ENCODE peak calls at places on chromosomes 1 and 21, in seven cellular contexts. One of them, this sample, is unnamed.
A peak's percentile ranks its signal among the peaks of the same experiment; 100 is the strongest.

GRCh38 chr21:33384851-33385331 is 18.3 kb upstream of the IFNGR2 start:
- DNase-seq in epithelial cell of proximal tubule: peak; percentile 46
- DNase-seq in AG09309: no peak
- DNase-seq in activated CD8-positive, alpha-beta T cell treated with anti-CD3 and anti-CD28 coated beads for 36 hours: peak; percentile 68
- DNase-seq in progenitor cell of endocrine pancreas: no peak
- DNase-seq in heart right ventricle: no peak
- DNase-seq in coronary artery: no peak
- DNase-seq in this sample: no peak

GRCh38 chr1:78136672-78137071 is 90.9 kb downstream of the GIPC2 start:
- DNase-seq in epithelial cell of proximal tubule: no peak
- DNase-seq in progenitor cell of endocrine pancreas: no peak
- DNase-seq in coronary artery: no peak
- DNase-seq in AG09309: no peak
- DNase-seq in heart right ventricle: no peak
- DNase-seq in activated CD8-positive, alpha-beta T cell treated with anti-CD3 and anti-CD28 coated beads for 36 hours: no peak
- DNase-seq in this sample: no peak

GRCh38 chr1:246677842-246678241 is 46.4 kb upstream of the SCCPDH start:
- DNase-seq in coronary artery: no peak
- DNase-seq in epithelial cell of proximal tubule: no peak
- DNase-seq in progenitor cell of endocrine pancreas: no peak
- DNase-seq in activated CD8-positive, alpha-beta T cell treated with anti-CD3 and anti-CD28 coated beads for 36 hours: no peak
- DNase-seq in AG09309: no peak
- DNase-seq in heart right ventricle: no peak
- DNase-seq in this sample: no peak

GRCh38 chr1:29655145-29655544 is 418.8 kb downstream of the PTPRU start:
- DNase-seq in coronary artery: no peak
- DNase-seq in progenitor cell of endocrine pancreas: no peak
- DNase-seq in activated CD8-positive, alpha-beta T cell treated with anti-CD3 and anti-CD28 coated beads for 36 hours: no peak
- DNase-seq in epithelial cell of proximal tubule: no peak
- DNase-seq in heart right ventricle: no peak
- DNase-seq in AG09309: no peak
- DNase-seq in this sample: no peak

GRCh38 chr1:8283058-8283884 is 34.6 kb upstream of the SLC45A1 start:
- DNase-seq in progenitor cell of endocrine pancreas: no peak
- DNase-seq in epithelial cell of proximal tubule: no peak
- DNase-seq in heart right ventricle: peak; percentile 17
- DNase-seq in AG09309: no peak
- DNase-seq in coronary artery: no peak
- DNase-seq in activated CD8-positive, alpha-beta T cell treated with anti-CD3 and anti-CD28 coated beads for 36 hours: peak; percentile 43
- DNase-seq in this sample: no peak

GRCh38 chr1:19635646-19636045 is 8.5 kb upstream of the NBL1 start:
- DNase-seq in epithelial cell of proximal tubule: no peak
- DNase-seq in heart right ventricle: no peak
- DNase-seq in activated CD8-positive, alpha-beta T cell treated with anti-CD3 and anti-CD28 coated beads for 36 hours: no peak
- DNase-seq in progenitor cell of endocrine pancreas: no peak
- DNase-seq in AG09309: no peak
- DNase-seq in coronary artery: peak; percentile 77
- DNase-seq in this sample: no peak

GRCh38 chr1:205108464-205108863 is 13.3 kb downstream of the RBBP5 start:
- DNase-seq in coronary artery: no peak
- DNase-seq in epithelial cell of proximal tubule: no peak
- DNase-seq in AG09309: no peak
- DNase-seq in heart right ventricle: no peak
- DNase-seq in progenitor cell of endocrine pancreas: no peak
- DNase-seq in activated CD8-positive, alpha-beta T cell treated with anti-CD3 and anti-CD28 coated beads for 36 hours: no peak
- DNase-seq in this sample: no peak

GRCh38 chr21:27827972-27828371 is 861.1 kb upstream of the ADAMTS5 start:
- DNase-seq in coronary artery: no peak
- DNase-seq in heart right ventricle: no peak
- DNase-seq in AG09309: no peak
- DNase-seq in progenitor cell of endocrine pancreas: no peak
- DNase-seq in activated CD8-positive, alpha-beta T cell treated with anti-CD3 and anti-CD28 coated beads for 36 hours: no peak
- DNase-seq in epithelial cell of proximal tubule: no peak
- DNase-seq in this sample: no peak

GRCh38 chr1:246497331-246497915 is 9.7 kb downstream of the SMYD3 start:
- DNase-seq in epithelial cell of proximal tubule: no peak
- DNase-seq in progenitor cell of endocrine pancreas: no peak
- DNase-seq in heart right ventricle: no peak
- DNase-seq in coronary artery: no peak
- DNase-seq in AG09309: peak; percentile 52
- DNase-seq in activated CD8-positive, alpha-beta T cell treated with anti-CD3 and anti-CD28 coated beads for 36 hours: peak; percentile 14
- DNase-seq in this sample: no peak

GRCh38 chr1:208540724-208541123 is 296.5 kb upstream of the PLXNA2 start:
- DNase-seq in progenitor cell of endocrine pancreas: no peak
- DNase-seq in epithelial cell of proximal tubule: no peak
- DNase-seq in coronary artery: no peak
- DNase-seq in heart right ventricle: no peak
- DNase-seq in activated CD8-positive, alpha-beta T cell treated with anti-CD3 and anti-CD28 coated beads for 36 hours: no peak
- DNase-seq in AG09309: no peak
- DNase-seq in this sample: no peak

GRCh38 chr1:61082336-61083013 is at the start of gene NFIA:
- DNase-seq in AG09309: no peak
- DNase-seq in coronary artery: peak; percentile 81
- DNase-seq in epithelial cell of proximal tubule: no peak
- DNase-seq in activated CD8-positive, alpha-beta T cell treated with anti-CD3 and anti-CD28 coated beads for 36 hours: peak; percentile 31
- DNase-seq in progenitor cell of endocrine pancreas: peak; percentile 21
- DNase-seq in heart right ventricle: peak; percentile 53
- DNase-seq in this sample: peak; percentile 73

GRCh38 chr1:157963713-157964112 is 29.7 kb upstream of the KIRREL1 start:
- DNase-seq in epithelial cell of proximal tubule: no peak
- DNase-seq in heart right ventricle: peak; percentile 73
- DNase-seq in activated CD8-positive, alpha-beta T cell treated with anti-CD3 and anti-CD28 coated beads for 36 hours: peak; percentile 66
- DNase-seq in coronary artery: no peak
- DNase-seq in progenitor cell of endocrine pancreas: peak; percentile 61
- DNase-seq in AG09309: no peak
- DNase-seq in this sample: peak; percentile 78

GRCh38 chr1:26156285-26157038 is 2.4 kb upstream of the FAM110D start:
- DNase-seq in heart right ventricle: peak; percentile 78
- DNase-seq in epithelial cell of proximal tubule: no peak
- DNase-seq in activated CD8-positive, alpha-beta T cell treated with anti-CD3 and anti-CD28 coated beads for 36 hours: no peak
- DNase-seq in progenitor cell of endocrine pancreas: no peak
- DNase-seq in AG09309: no peak
- DNase-seq in coronary artery: peak; percentile 67
- DNase-seq in this sample: no peak

GRCh38 chr1:45327644-45328515 is 1.2 kb downstream of the HPDL start:
- DNase-seq in epithelial cell of proximal tubule: no peak
- DNase-seq in heart right ventricle: no peak
- DNase-seq in coronary artery: no peak
- DNase-seq in AG09309: no peak
- DNase-seq in activated CD8-positive, alpha-beta T cell treated with anti-CD3 and anti-CD28 coated beads for 36 hours: peak; percentile 42
- DNase-seq in progenitor cell of endocrine pancreas: no peak
- DNase-seq in this sample: no peak

GRCh38 chr21:41610042-41610839 is 102.3 kb upstream of the TMPRSS2 start:
- DNase-seq in progenitor cell of endocrine pancreas: peak; percentile 38
- DNase-seq in AG09309: no peak
- DNase-seq in activated CD8-positive, alpha-beta T cell treated with anti-CD3 and anti-CD28 coated beads for 36 hours: peak; percentile 61
- DNase-seq in epithelial cell of proximal tubule: no peak
- DNase-seq in coronary artery: no peak
- DNase-seq in heart right ventricle: peak; percentile 32
- DNase-seq in this sample: no peak

GRCh38 chr21:44618504-44618903 is 6.6 kb downstream of the KRTAP10-8 start:
- DNase-seq in progenitor cell of endocrine pancreas: no peak
- DNase-seq in AG09309: no peak
- DNase-seq in heart right ventricle: no peak
- DNase-seq in coronary artery: no peak
- DNase-seq in epithelial cell of proximal tubule: no peak
- DNase-seq in activated CD8-positive, alpha-beta T cell treated with anti-CD3 and anti-CD28 coated beads for 36 hours: peak; percentile 24
- DNase-seq in this sample: no peak
- TF ChIP-seq CTCF in progenitor cell of endocrine pancreas: peak; percentile 33
- TF ChIP-seq CTCF in AG09309: peak; percentile 47
- TF ChIP-seq CTCF in heart right ventricle: peak; percentile 38
- TF ChIP-seq CTCF in coronary artery: no peak
- TF ChIP-seq CTCF in epithelial cell of proximal tubule: no peak
- TF ChIP-seq CTCF in activated CD8-positive, alpha-beta T cell treated with anti-CD3 and anti-CD28 coated beads for 36 hours: no peak
- TF ChIP-seq CTCF in this sample: peak; percentile 37

GRCh38 chr1:219926363-219926998 is 1.9 kb downstream of the SLC30A10 start:
- DNase-seq in coronary artery: no peak
- DNase-seq in progenitor cell of endocrine pancreas: no peak
- DNase-seq in epithelial cell of proximal tubule: peak; percentile 39
- DNase-seq in AG09309: no peak
- DNase-seq in activated CD8-positive, alpha-beta T cell treated with anti-CD3 and anti-CD28 coated beads for 36 hours: no peak
- DNase-seq in heart right ventricle: no peak
- DNase-seq in this sample: no peak

GRCh38 chr1:219931033-219931432 is 2.7 kb upstream of the SLC30A10 start:
- DNase-seq in coronary artery: no peak
- DNase-seq in activated CD8-positive, alpha-beta T cell treated with anti-CD3 and anti-CD28 coated beads for 36 hours: no peak
- DNase-seq in heart right ventricle: no peak
- DNase-seq in progenitor cell of endocrine pancreas: no peak
- DNase-seq in epithelial cell of proximal tubule: no peak
- DNase-seq in AG09309: no peak
- DNase-seq in this sample: no peak

GRCh38 chr1:219927298-219927955 is 930 bp downstream of the SLC30A10 start:
- DNase-seq in epithelial cell of proximal tubule: no peak
- DNase-seq in coronary artery: no peak
- DNase-seq in heart right ventricle: no peak
- DNase-seq in progenitor cell of endocrine pancreas: no peak
- DNase-seq in activated CD8-positive, alpha-beta T cell treated with anti-CD3 and anti-CD28 coated beads for 36 hours: no peak
- DNase-seq in AG09309: no peak
- DNase-seq in this sample: no peak

GRCh38 chr1:219928791-219929118 is 398 bp upstream of the SLC30A10 start:
- DNase-seq in epithelial cell of proximal tubule: no peak
- DNase-seq in activated CD8-positive, alpha-beta T cell treated with anti-CD3 and anti-CD28 coated beads for 36 hours: no peak
- DNase-seq in heart right ventricle: no peak
- DNase-seq in progenitor cell of endocrine pancreas: no peak
- DNase-seq in coronary artery: no peak
- DNase-seq in AG09309: no peak
- DNase-seq in this sample: no peak

DNA sequence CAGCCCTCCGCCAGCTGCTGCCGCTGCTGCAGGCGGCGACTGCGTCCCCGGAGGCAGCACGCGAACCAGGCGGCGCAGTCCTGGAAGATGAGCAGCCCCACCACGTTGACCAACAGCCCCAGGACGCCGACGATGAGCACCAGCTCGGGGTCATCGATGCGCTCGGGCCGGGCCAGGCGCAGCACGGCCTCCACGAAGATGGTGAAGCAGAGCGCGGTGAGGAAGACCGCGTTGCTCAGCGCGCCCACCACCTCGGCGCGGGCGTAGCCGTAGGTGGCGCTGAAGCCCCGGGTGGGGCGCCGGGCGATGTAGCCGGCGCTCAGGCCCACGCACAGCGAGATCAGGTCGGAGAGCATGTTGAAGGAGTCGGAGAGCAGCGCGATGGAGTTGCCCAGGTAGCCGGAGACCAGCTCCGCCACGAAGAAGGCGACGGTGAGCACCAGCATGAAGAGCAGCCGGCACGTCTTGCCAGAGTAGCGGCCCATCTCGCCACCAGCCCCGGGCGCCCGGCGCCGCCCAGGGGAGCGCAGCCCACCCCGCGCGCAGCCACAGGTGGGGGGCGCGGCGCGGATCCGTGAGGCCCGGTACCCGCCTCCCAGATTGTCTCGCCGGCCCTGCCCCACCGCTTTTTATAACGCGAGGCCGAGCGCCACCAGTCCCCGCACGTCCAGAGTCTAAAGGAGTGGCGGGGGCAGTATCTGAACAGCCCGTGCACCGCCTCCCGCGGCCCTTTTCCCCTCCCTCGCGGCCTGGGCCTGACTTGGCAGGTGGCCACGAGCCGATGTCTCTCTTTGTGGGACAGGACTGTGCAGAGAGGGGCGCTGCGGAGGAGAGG is at the start of gene SLC30A10:
- DNase-seq in heart right ventricle: peak; percentile 19
- DNase-seq in progenitor cell of endocrine pancreas: peak; percentile 28
- DNase-seq in activated CD8-positive, alpha-beta T cell treated with anti-CD3 and anti-CD28 coated beads for 36 hours: peak; percentile 17
- DNase-seq in epithelial cell of proximal tubule: no peak
- DNase-seq in coronary artery: no peak
- DNase-seq in AG09309: no peak
- DNase-seq in this sample: no peak
- TF ChIP-seq CTCF in heart right ventricle: no peak
- TF ChIP-seq CTCF in progenitor cell of endocrine pancreas: peak; percentile 21
- TF ChIP-seq CTCF in activated CD8-positive, alpha-beta T cell treated with anti-CD3 and anti-CD28 coated beads for 36 hours: no peak
- TF ChIP-seq CTCF in epithelial cell of proximal tubule: no peak
- TF ChIP-seq CTCF in coronary artery: no peak
- TF ChIP-seq CTCF in AG09309: no peak
- TF ChIP-seq CTCF in this sample: no peak

GRCh38 chr1:36831171-36831810 is 203.0 kb downstream of the GRIK3 start:
- DNase-seq in progenitor cell of endocrine pancreas: no peak
- DNase-seq in heart right ventricle: no peak
- DNase-seq in epithelial cell of proximal tubule: no peak
- DNase-seq in AG09309: no peak
- DNase-seq in coronary artery: no peak
- DNase-seq in activated CD8-positive, alpha-beta T cell treated with anti-CD3 and anti-CD28 coated beads for 36 hours: no peak
- DNase-seq in this sample: no peak
- TF ChIP-seq CTCF in progenitor cell of endocrine pancreas: no peak
- TF ChIP-seq CTCF in heart right ventricle: no peak
- TF ChIP-seq CTCF in epithelial cell of proximal tubule: no peak
- TF ChIP-seq CTCF in AG09309: no peak
- TF ChIP-seq CTCF in coronary artery: no peak
- TF ChIP-seq CTCF in activated CD8-positive, alpha-beta T cell treated with anti-CD3 and anti-CD28 coated beads for 36 hours: no peak
- TF ChIP-seq CTCF in this sample: no peak

GRCh38 chr1:152486400-152487006 is 24.1 kb upstream of the LCE5A start:
- DNase-seq in epithelial cell of proximal tubule: no peak
- DNase-seq in AG09309: no peak
- DNase-seq in progenitor cell of endocrine pancreas: no peak
- DNase-seq in activated CD8-positive, alpha-beta T cell treated with anti-CD3 and anti-CD28 coated beads for 36 hours: peak; percentile 10
- DNase-seq in coronary artery: no peak
- DNase-seq in heart right ventricle: no peak
- DNase-seq in this sample: no peak
- TF ChIP-seq CTCF in epithelial cell of proximal tubule: peak; percentile 57
- TF ChIP-seq CTCF in AG09309: peak; percentile 36
- TF ChIP-seq CTCF in progenitor cell of endocrine pancreas: no peak
- TF ChIP-seq CTCF in activated CD8-positive, alpha-beta T cell treated with anti-CD3 and anti-CD28 coated beads for 36 hours: peak; percentile 50
- TF ChIP-seq CTCF in coronary artery: no peak
- TF ChIP-seq CTCF in heart right ventricle: no peak
- TF ChIP-seq CTCF in this sample: no peak

DNA sequence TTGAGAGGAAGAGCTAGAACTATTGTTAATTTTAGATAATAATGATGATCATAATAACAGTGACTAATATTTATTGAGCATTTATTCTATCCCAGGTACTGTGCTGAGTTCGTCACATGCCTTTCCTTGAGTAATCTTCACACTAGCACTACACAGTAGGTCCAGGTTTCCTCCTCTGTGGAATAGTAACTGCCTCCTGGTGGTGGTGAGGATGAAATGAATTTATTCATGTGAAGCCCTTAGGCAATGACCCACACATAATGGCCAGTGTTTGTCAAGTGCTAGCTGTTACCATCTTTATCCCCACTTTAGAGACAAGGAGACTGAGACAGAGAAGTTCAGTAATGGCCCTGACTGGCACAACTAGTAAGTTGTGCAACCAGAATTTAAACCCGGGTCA is 5.9 kb downstream of the NIPAL3 start:
- DNase-seq in coronary artery: no peak
- DNase-seq in progenitor cell of endocrine pancreas: no peak
- DNase-seq in AG09309: no peak
- DNase-seq in heart right ventricle: no peak
- DNase-seq in activated CD8-positive, alpha-beta T cell treated with anti-CD3 and anti-CD28 coated beads for 36 hours: no peak
- DNase-seq in epithelial cell of proximal tubule: no peak
- DNase-seq in this sample: no peak
- TF ChIP-seq CTCF in coronary artery: no peak
- TF ChIP-seq CTCF in progenitor cell of endocrine pancreas: no peak
- TF ChIP-seq CTCF in AG09309: no peak
- TF ChIP-seq CTCF in heart right ventricle: no peak
- TF ChIP-seq CTCF in activated CD8-positive, alpha-beta T cell treated with anti-CD3 and anti-CD28 coated beads for 36 hours: no peak
- TF ChIP-seq CTCF in epithelial cell of proximal tubule: peak; percentile 47
- TF ChIP-seq CTCF in this sample: peak; percentile 40